ENCODE peak calls at places on chromosome 3, in nine cellular contexts. D, R, O, X, Q, Z, C, I and F are unnamed samples.

GRCh38 chr3:153574445-153574844 is 412.4 kb downstream of the RAP2B start:
- DNase-seq in R (no peak), I (no peak), Q (no peak), Z (no peak), X (no peak), D (no peak), O (no peak), C (no peak), F (no peak)

GRCh38 chr3:124297062-124297980 is 305.4 kb upstream of the ROPN1 start:
- DNase-seq in C (no peak), Q (no peak), D (no peak), X (no peak), O (no peak), Z (no peak), I (no peak), R (no peak), F (no peak)

GRCh38 chr3:50210176-50210509 is 5.1 kb downstream of the SLC38A3 start:
- DNase-seq in Q (no peak), I (no peak), O (no peak), X (no peak), Z (no peak), R (no peak), C (no peak), D (no peak), F (no peak)

GRCh38 chr3:182349951-182350350 is 443.4 kb upstream of the ATP11B start:
- DNase-seq in D (no peak), X (no peak), Z (no peak), I (no peak), Q (no peak), O (no peak), R (no peak), C (no peak), F (no peak)

GRCh38 chr3:60839242-60839641 is 412.0 kb downstream of the FHIT start:
- DNase-seq in D (no peak), O (no peak), Z (no peak), R (no peak), C (no peak), I (no peak), X (no peak), Q (no peak), F (peak; percentile 68)

GRCh38 chr3:58766587-58767282 is 100.2 kb upstream of the FAM3D start:
- DNase-seq in O (no peak), C (no peak), Z (no peak), X (no peak), Q (no peak), D (no peak), I (no peak), R (no peak), F (no peak)

GRCh38 chr3:143203848-143204247 is 84.3 kb downstream of the CHST2 start:
- DNase-seq in I (no peak), C (no peak), Z (no peak), Q (no peak), X (no peak), D (no peak), R (no peak), O (no peak), F (no peak)

GRCh38 chr3:146065573-146066006 is 95.4 kb downstream of the PLOD2 start:
- DNase-seq in O (no peak), I (no peak), Q (no peak), R (peak; percentile 44), Z (no peak), D (peak; percentile 4), X (peak; percentile 72), C (no peak), F (peak; percentile 54)

GRCh38 chr3:142892714-142893113 is 3.8 kb upstream of the PCOLCE2 start:
- DNase-seq in R (no peak), Z (no peak), X (no peak), Q (no peak), D (no peak), O (no peak), I (no peak), C (no peak), F (no peak)

GRCh38 chr3:195082811-195083210 is 188.1 kb downstream of the XXYLT1 start:
- DNase-seq in I (no peak), D (no peak), O (peak; percentile 32), Q (no peak), R (no peak), X (no peak), C (no peak), Z (no peak), F (no peak)

GRCh38 chr3:97958796-97959195 is 13.4 kb downstream of the RIOX2 start:
- DNase-seq in O (no peak), Q (no peak), I (no peak), R (no peak), D (no peak), X (no peak), C (no peak), Z (no peak), F (no peak)

GRCh38 chr3:80087769-80088168 is 320.0 kb upstream of the ROBO1 start:
- DNase-seq in I (no peak), D (no peak), C (no peak), X (no peak), O (no peak), Z (no peak), R (no peak), Q (no peak), F (no peak)

GRCh38 chr3:130543322-130543721 is 26.3 kb downstream of the COL6A6 start:
- DNase-seq in R (no peak), Q (no peak), C (no peak), X (no peak), Z (no peak), I (no peak), O (no peak), D (no peak), F (no peak)

GRCh38 chr3:69767571-69767970 is 28.3 kb downstream of the MITF start:
- DNase-seq in D (no peak), R (no peak), C (no peak), I (no peak), X (no peak), Z (no peak), Q (no peak), O (no peak), F (no peak)

GRCh38 chr3:55201729-55202128 is 273.9 kb upstream of the LRTM1 start:
- DNase-seq in C (no peak), Q (no peak), R (no peak), X (no peak), D (no peak), I (no peak), O (no peak), Z (no peak), F (no peak)

GRCh38 chr3:58630081-58630709 is 36.4 kb downstream of the FAM3D start:
- DNase-seq in X (peak; percentile 41), Z (peak; percentile 51), I (no peak), D (peak; percentile 85), Q (peak; percentile 46), R (peak; percentile 64), O (no peak), C (peak; percentile 30), F (peak; percentile 83)